ENCODE peak calls at places on chromosomes 13 and 19, in four cellular contexts. One of them, this sample, is unnamed.

GRCh38 chr13:107124129-107124718 is 556.3 kb upstream of the ARGLU1 start:
- DNase-seq in GM12878: no peak
- DNase-seq in K562: peak; percentile 5
- DNase-seq in HepG2: peak; percentile 18
- DNase-seq in this sample: peak; percentile 54

GRCh38 chr19:23318143-23318542 is 67.9 kb upstream of the ZNF724 start:
- DNase-seq in K562: no peak
- DNase-seq in GM12878: no peak
- DNase-seq in HepG2: no peak
- DNase-seq in this sample: no peak

GRCh38 chr13:79943633-79944032 is 397.3 kb downstream of the SPRY2 start:
- DNase-seq in K562: no peak
- DNase-seq in GM12878: no peak
- DNase-seq in HepG2: no peak
- DNase-seq in this sample: no peak

GRCh38 chr13:102045713-102046112 is 356.1 kb downstream of the FGF14 start:
- DNase-seq in GM12878: no peak
- DNase-seq in HepG2: no peak
- DNase-seq in K562: no peak
- DNase-seq in this sample: no peak

GRCh38 chr19:44848036-44848804 is 2.1 kb downstream of the NECTIN2 start:
- DNase-seq in GM12878: no peak
- DNase-seq in HepG2: no peak
- DNase-seq in K562: no peak
- DNase-seq in this sample: peak; percentile 89

GRCh38 chr13:113622791-113623490 is 35.1 kb downstream of the ATP4B start:
- DNase-seq in GM12878: no peak
- DNase-seq in HepG2: no peak
- DNase-seq in K562: no peak
- DNase-seq in this sample: no peak

GRCh38 chr19:37905936-37906867 is at the start of gene WDR87:
- DNase-seq in K562: peak; percentile 73
- DNase-seq in HepG2: peak; percentile 51
- DNase-seq in GM12878: no peak
- DNase-seq in this sample: no peak

GRCh38 chr13:40438999-40439797 is 227.2 kb downstream of the FOXO1 start:
- DNase-seq in GM12878: no peak
- DNase-seq in HepG2: no peak
- DNase-seq in K562: no peak
- DNase-seq in this sample: peak; percentile 83

GRCh38 chr19:4906963-4907362 is 2.3 kb upstream of the UHRF1 start:
- DNase-seq in HepG2: no peak
- DNase-seq in GM12878: no peak
- DNase-seq in K562: no peak
- DNase-seq in this sample: no peak

GRCh38 chr19:58274771-58275199 is 4.0 kb upstream of the ZNF8 start:
- DNase-seq in HepG2: no peak
- DNase-seq in K562: no peak
- DNase-seq in GM12878: no peak
- DNase-seq in this sample: peak; percentile 25

GRCh38 chr19:277581-278165 is 13.5 kb downstream of the PLPP2 start:
- DNase-seq in HepG2: no peak
- DNase-seq in GM12878: no peak
- DNase-seq in K562: peak; percentile 29
- DNase-seq in this sample: peak; percentile 33

GRCh38 chr13:90118467-90119071 is 1228.9 kb upstream of the MIR17HG start:
- DNase-seq in GM12878: no peak
- DNase-seq in K562: no peak
- DNase-seq in HepG2: no peak
- DNase-seq in this sample: no peak

GRCh38 chr19:30049844-30050667 is 108.0 kb downstream of the URI1 start:
- DNase-seq in K562: no peak
- DNase-seq in GM12878: no peak
- DNase-seq in HepG2: no peak
- DNase-seq in this sample: no peak

GRCh38 chr19:34475026-34475974 is 6.3 kb upstream of the WTIP start:
- DNase-seq in GM12878: no peak
- DNase-seq in K562: no peak
- DNase-seq in HepG2: no peak
- DNase-seq in this sample: peak; percentile 38

GRCh38 chr13:49985129-49985528 is 11.7 kb upstream of the TRIM13 start:
- DNase-seq in K562: no peak
- DNase-seq in HepG2: no peak
- DNase-seq in GM12878: no peak
- DNase-seq in this sample: no peak

GRCh38 chr13:25249001-25249543 is 38.2 kb downstream of the MTMR6 start:
- DNase-seq in GM12878: peak; percentile 17
- DNase-seq in K562: no peak
- DNase-seq in HepG2: peak; percentile 19
- DNase-seq in this sample: no peak

GRCh38 chr13:32323912-32324311 is 8.6 kb downstream of the BRCA2 start:
- DNase-seq in K562: no peak
- DNase-seq in GM12878: no peak
- DNase-seq in HepG2: no peak
- DNase-seq in this sample: peak; percentile 43

GRCh38 chr19:18118420-18119242 is 21.1 kb downstream of the MAST3 start:
- DNase-seq in HepG2: no peak
- DNase-seq in GM12878: no peak
- DNase-seq in K562: no peak
- DNase-seq in this sample: no peak

GRCh38 chr13:45242070-45242469 is 41.2 kb upstream of the KCTD4 start:
- DNase-seq in K562: no peak
- DNase-seq in GM12878: no peak
- DNase-seq in HepG2: no peak
- DNase-seq in this sample: peak; percentile 71

GRCh38 chr19:15379996-15380647 is 535 bp upstream of the AKAP8 start:
- DNase-seq in HepG2: peak; percentile 48
- DNase-seq in K562: peak; percentile 61
- DNase-seq in GM12878: no peak
- DNase-seq in this sample: peak; percentile 64

GRCh38 chr19:7355151-7355845 is 6.6 kb downstream of the ARHGEF18 start:
- DNase-seq in K562: no peak
- DNase-seq in GM12878: no peak
- DNase-seq in HepG2: no peak
- DNase-seq in this sample: no peak

GRCh38 chr19:34135401-34135800 is 36.9 kb upstream of the LSM14A start:
- DNase-seq in K562: no peak
- DNase-seq in HepG2: no peak
- DNase-seq in GM12878: no peak
- DNase-seq in this sample: no peak

GRCh38 chr19:34187011-34187410 is 14.7 kb downstream of the LSM14A start:
- DNase-seq in HepG2: no peak
- DNase-seq in K562: no peak
- DNase-seq in GM12878: no peak
- DNase-seq in this sample: no peak

GRCh38 chr13:113297370-113297871 is 382 bp downstream of the LAMP1 start:
- DNase-seq in HepG2: no peak
- DNase-seq in K562: peak; percentile 61
- DNase-seq in GM12878: no peak
- DNase-seq in this sample: peak; percentile 28

GRCh38 chr13:91308299-91308698 is 39.2 kb upstream of the MIR17HG start:
- DNase-seq in K562: no peak
- DNase-seq in HepG2: no peak
- DNase-seq in GM12878: no peak
- DNase-seq in this sample: no peak

GRCh38 chr19:54125713-54126112 is 10.2 kb downstream of the PRPF31 start:
- DNase-seq in K562: no peak
- DNase-seq in HepG2: no peak
- DNase-seq in GM12878: no peak
- DNase-seq in this sample: no peak

DNA sequence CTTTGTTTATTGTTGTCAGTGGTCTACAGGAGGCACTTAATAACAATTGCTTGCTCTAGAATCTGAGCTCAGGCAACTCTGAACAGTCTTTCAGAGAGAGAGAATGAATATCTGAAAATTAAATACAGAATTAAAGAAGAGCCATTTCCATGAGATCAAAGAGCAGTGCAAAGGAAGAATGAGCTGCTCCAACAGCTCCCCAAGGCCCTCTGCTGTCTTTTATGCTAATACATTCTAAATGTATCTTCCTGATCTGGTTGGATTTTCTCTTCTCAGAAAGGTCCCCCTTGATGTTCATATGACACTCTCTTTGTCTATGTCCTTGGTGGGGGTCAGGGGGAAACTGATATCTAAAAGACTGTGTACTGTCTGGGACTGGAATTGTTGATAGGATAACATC is 1029.6 kb downstream of the PCDH9 start:
- DNase-seq in GM12878: no peak
- DNase-seq in K562: no peak
- DNase-seq in HepG2: no peak
- DNase-seq in this sample: no peak
- TF ChIP-seq MYC in GM12878: no peak
- TF ChIP-seq MYC in K562: no peak
- TF ChIP-seq MYC in HepG2: no peak
- TF ChIP-seq MYC in this sample: no peak

DNA sequence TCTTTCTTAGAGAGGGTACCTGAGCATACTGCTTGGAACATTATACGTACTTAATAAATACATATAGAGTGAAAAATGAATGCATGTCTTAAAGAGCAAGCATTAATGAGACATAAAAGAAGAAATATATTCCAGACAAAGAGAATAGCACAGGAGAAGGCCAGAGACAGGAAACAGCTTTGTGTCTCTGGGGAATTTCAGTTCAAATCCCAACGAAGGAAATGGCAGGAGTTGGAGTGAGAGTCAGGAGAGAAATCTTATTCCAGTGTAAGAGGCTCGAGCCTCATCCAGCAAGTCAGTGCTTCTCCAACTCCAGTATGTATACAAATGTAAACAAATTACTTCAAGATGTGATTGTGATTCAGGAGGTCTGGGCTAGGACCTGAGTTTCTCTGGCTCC is 108.1 kb downstream of the RAP2A start:
- DNase-seq in GM12878: no peak
- DNase-seq in HepG2: no peak
- DNase-seq in K562: no peak
- DNase-seq in this sample: no peak
- TF ChIP-seq EZH2 in GM12878: no peak
- TF ChIP-seq EZH2 in HepG2: no peak
- TF ChIP-seq EZH2 in K562: no peak
- TF ChIP-seq EZH2 in this sample: no peak

DNA sequence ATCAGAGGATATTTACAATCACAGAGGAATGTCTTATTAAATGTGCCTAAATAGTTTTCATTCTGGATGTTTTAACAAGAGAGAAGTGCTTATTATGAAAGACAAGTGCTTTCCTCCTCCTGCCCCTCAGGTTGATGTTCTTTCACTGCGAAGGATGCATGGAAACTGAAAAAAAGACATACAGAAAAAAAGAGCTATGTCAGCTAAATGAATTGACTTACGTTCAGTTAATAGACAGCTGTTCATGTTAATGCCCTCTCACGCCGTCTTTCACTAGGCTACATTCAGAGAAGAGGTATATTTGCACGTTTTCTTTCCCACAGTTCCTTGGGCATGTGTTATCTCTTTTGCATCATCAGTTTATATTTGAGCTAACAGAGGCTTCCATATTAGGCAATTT is 821.8 kb upstream of the PCDH9 start:
- DNase-seq in HepG2: no peak
- DNase-seq in K562: no peak
- DNase-seq in GM12878: no peak
- DNase-seq in this sample: no peak
- H2AFZ ChIP-seq in HepG2: no peak overlapping the region
- H2AFZ ChIP-seq in K562: no peak overlapping the region
- H2AFZ ChIP-seq in GM12878: no peak overlapping the region
- H2AFZ ChIP-seq in this sample: no peak overlapping the region

GRCh38 chr19:9586764-9587163 is 2.5 kb upstream of the ZNF121 start:
- DNase-seq in K562: no peak
- DNase-seq in HepG2: peak; percentile 74
- DNase-seq in GM12878: peak; percentile 24
- DNase-seq in this sample: peak; percentile 75
- TF ChIP-seq MYC in K562: no peak
- TF ChIP-seq MYC in HepG2: no peak
- TF ChIP-seq MYC in GM12878: no peak
- TF ChIP-seq MYC in this sample: no peak

This sample was measured in endothelial cell of umbilical vein.